ENCODE peak calls at places on chromosome 1, in nine cellular contexts. W is fibroblast of lung; Z is activated T-cell treated with anti-CD3 and anti-CD28 coated beads, Interleukin-2, amount 50 U/mL, for 48 hours; Q is hepatocyte; S is CD4-positive, alpha-beta T cell; A is MM.1S; V is kidney; B is substantia nigra; L is activated CD4-positive, alpha-beta memory T cell treated with anti-CD3 and anti-CD28 coated beads, Interleukin-2, amount 10 ng/mL, durations not matched to agents 7 days and 5 days. P is an unnamed sample.

GRCh38 chr1:99557556-99558256 is 88.2 kb upstream of the PALMD start:
- DNase-seq in A (no peak), Q (no peak), B (no peak), Z (no peak), V (no peak), W (peak), S (no peak), L (no peak), P (no peak)

GRCh38 chr1:119081267-119081666 is 59.2 kb downstream of the WARS2 start:
- DNase-seq in B (no peak), Q (no peak), V (no peak), S (no peak), L (no peak), Z (no peak), A (no peak), W (peak), P (no peak)

GRCh38 chr1:23722652-23723051 is 20.6 kb upstream of the ELOA start:
- DNase-seq in Z (no peak), V (no peak), Q (no peak), B (no peak), S (no peak), W (no peak), A (no peak), L (no peak), P (no peak)

GRCh38 chr1:236980673-236981072 is 23.6 kb downstream of the MT1HL1 start:
- DNase-seq in W (no peak), B (no peak), Z (no peak), L (no peak), Q (no peak), A (no peak), S (no peak), V (no peak), P (no peak)

GRCh38 chr1:1123581-1124507 is 8.0 kb upstream of the C1orf159 start:
- DNase-seq in V (peak), Z (no peak), L (no peak), W (peak), B (no peak), S (no peak), Q (peak), A (no peak), P (peak)

GRCh38 chr1:110243146-110243545 is 33.0 kb downstream of the KCNC4 start:
- DNase-seq in W (no peak), B (no peak), A (peak), Q (no peak), S (no peak), V (no peak), L (no peak), Z (no peak), P (no peak)

GRCh38 chr1:236489710-236490377 is 33.9 kb upstream of the LGALS8 start:
- DNase-seq in V (no peak), Q (peak), Z (no peak), S (no peak), B (no peak), A (peak), W (peak), L (no peak), P (no peak)

GRCh38 chr1:30756206-30756544 is 1.4 kb downstream of the LAPTM5 start:
- DNase-seq in A (no peak), B (no peak), Z (no peak), S (no peak), V (no peak), Q (no peak), L (no peak), W (no peak), P (no peak)

GRCh38 chr1:240824238-240824637 is 212.3 kb upstream of the GREM2 start:
- DNase-seq in A (no peak), Q (no peak), S (no peak), W (no peak), V (no peak), Z (no peak), L (no peak), B (no peak), P (no peak)

GRCh38 chr1:180157108-180157507 is 2.4 kb downstream of the QSOX1 start:
- DNase-seq in V (no peak), S (no peak), A (no peak), L (no peak), B (no peak), Q (peak), W (peak), Z (no peak), P (no peak)